ENCODE peak calls at places on chromosomes 1 and 21, in four cellular contexts. S, W, C and I are unnamed samples.
A peak's percentile ranks its signal among the peaks of the same experiment; 100 is the strongest.

GRCh38 chr1:20426371-20426770 is 59.6 kb downstream of the CAMK2N1 start:
- DNase-seq in S (no peak), W (no peak), C (no peak), I (no peak)

GRCh38 chr1:216805233-216805632 is 82.0 kb upstream of the ESRRG start:
- DNase-seq in S (no peak), W (no peak), C (no peak), I (no peak)

GRCh38 chr1:21547876-21548275 is 38.7 kb downstream of the ALPL start:
- DNase-seq in S (no peak), W (no peak), C (no peak), I (peak; percentile 55)

GRCh38 chr1:3453891-3454810 is at the start of gene ARHGEF16:
- DNase-seq in S (peak; percentile 29), W (peak; percentile 28), C (peak; percentile 61), I (peak; percentile 65)

GRCh38 chr1:178344513-178345077 is 152.2 kb downstream of the CLEC20A start:
- DNase-seq in S (peak; percentile 76), W (peak; percentile 96), C (no peak), I (no peak)

GRCh38 chr1:25927541-25928265 is 21.5 kb upstream of the STMN1 start:
- DNase-seq in S (no peak), W (no peak), C (no peak), I (no peak)

GRCh38 chr1:237045278-237046016 is 3.5 kb downstream of the RYR2 start:
- DNase-seq in S (no peak), W (no peak), C (no peak), I (no peak)

GRCh38 chr1:203564024-203564423 is 62.6 kb upstream of the ATP2B4 start:
- DNase-seq in S (peak; percentile 33), W (peak; percentile 69), C (no peak), I (no peak)

GRCh38 chr1:2650967-2651645 is 18.3 kb upstream of the MMEL1 start:
- DNase-seq in S (no peak), W (no peak), C (no peak), I (peak; percentile 13)

GRCh38 chr1:207286747-207287528 is 34.5 kb upstream of the CD55 start:
- DNase-seq in S (no peak), W (no peak), C (no peak), I (no peak)

GRCh38 chr1:60129916-60130315 is 56.3 kb upstream of the C1orf87 start:
- DNase-seq in S (peak; percentile 43), W (peak; percentile 34), C (no peak), I (no peak)

GRCh38 chr1:93489756-93490155 is 41.8 kb downstream of the FNBP1L start:
- DNase-seq in S (no peak), W (no peak), C (no peak), I (no peak)

GRCh38 chr21:44765231-44766013 is 36.2 kb downstream of the UBE2G2 start:
- DNase-seq in S (no peak), W (peak; percentile 13), C (no peak), I (no peak)

GRCh38 chr21:27694667-27695066 is 727.8 kb upstream of the ADAMTS5 start:
- DNase-seq in S (no peak), W (no peak), C (no peak), I (no peak)

GRCh38 chr1:200245492-200245891 is 164.3 kb downstream of the ZNF281 start:
- DNase-seq in S (peak; percentile 37), W (peak; percentile 67), C (peak; percentile 14), I (no peak)

GRCh38 chr1:151680391-151680790 is 36.2 kb downstream of the CELF3 start:
- DNase-seq in S (peak; percentile 9), W (peak; percentile 51), C (no peak), I (no peak)

GRCh38 chr1:65658122-65658521 is 134.6 kb upstream of the PDE4B start:
- DNase-seq in S (no peak), W (peak; percentile 33), C (no peak), I (no peak)

GRCh38 chr1:29236743-29236992 is 346 bp downstream of the PTPRU start:
- DNase-seq in S (peak; percentile 16), W (peak; percentile 33), C (no peak), I (no peak)

GRCh38 chr1:184163674-184164470 is 112.3 kb downstream of the TSEN15 start:
- DNase-seq in S (peak; percentile 55), W (peak; percentile 52), C (no peak), I (no peak)

GRCh38 chr21:26169611-26170470 is 729 bp downstream of the APP start:
- DNase-seq in S (peak; percentile 45), W (peak; percentile 73), C (peak; percentile 73), I (peak; percentile 66)

GRCh38 chr1:162899422-162900168 is 38.6 kb upstream of the CCDC190 start:
- DNase-seq in S (peak; percentile 81), W (peak; percentile 91), C (no peak), I (no peak)

GRCh38 chr1:95013948-95014574 is 58.7 kb downstream of the ALG14 start:
- DNase-seq in S (no peak), W (peak; percentile 43), C (no peak), I (no peak)

GRCh38 chr1:17181785-17182464 is 23.0 kb upstream of the PADI1 start:
- DNase-seq in S (no peak), W (no peak), C (no peak), I (no peak)

GRCh38 chr1:173478099-173478555 is 992 bp downstream of the PRDX6 start:
- DNase-seq in S (peak; percentile 60), W (peak; percentile 83), C (peak; percentile 28), I (peak; percentile 20)

GRCh38 chr1:43227138-43227836 is 42.5 kb upstream of the TMEM125 start:
- DNase-seq in S (peak; percentile 68), W (peak; percentile 76), C (peak; percentile 81), I (peak; percentile 85)

GRCh38 chr1:245431706-245432105 is 276.9 kb downstream of the KIF26B start:
- DNase-seq in S (no peak), W (no peak), C (no peak), I (no peak)

GRCh38 chr1:245437401-245437800 is 282.6 kb downstream of the KIF26B start:
- DNase-seq in S (no peak), W (no peak), C (no peak), I (no peak)

GRCh38 chr1:245436407-245436806 is 281.6 kb downstream of the KIF26B start:
- DNase-seq in S (no peak), W (no peak), C (no peak), I (no peak)

GRCh38 chr1:245432221-245432620 is 277.4 kb downstream of the KIF26B start:
- DNase-seq in S (no peak), W (no peak), C (no peak), I (no peak)

GRCh38 chr1:245434285-245434684 is 279.5 kb downstream of the KIF26B start:
- DNase-seq in S (no peak), W (no peak), C (no peak), I (no peak)
- H3K4me3 ChIP-seq in S (no peak overlapping the region), W (no peak overlapping the region), C (no peak overlapping the region), I (no peak overlapping the region)

GRCh38 chr1:33050221-33051076 is 13.8 kb upstream of the AK2 start:
- DNase-seq in S (peak; percentile 93), W (peak; percentile 96), C (no peak), I (no peak)
- TF ChIP-seq CTCF in S (peak; percentile 47), W (no peak), C (no peak), I (no peak)

DNA sequence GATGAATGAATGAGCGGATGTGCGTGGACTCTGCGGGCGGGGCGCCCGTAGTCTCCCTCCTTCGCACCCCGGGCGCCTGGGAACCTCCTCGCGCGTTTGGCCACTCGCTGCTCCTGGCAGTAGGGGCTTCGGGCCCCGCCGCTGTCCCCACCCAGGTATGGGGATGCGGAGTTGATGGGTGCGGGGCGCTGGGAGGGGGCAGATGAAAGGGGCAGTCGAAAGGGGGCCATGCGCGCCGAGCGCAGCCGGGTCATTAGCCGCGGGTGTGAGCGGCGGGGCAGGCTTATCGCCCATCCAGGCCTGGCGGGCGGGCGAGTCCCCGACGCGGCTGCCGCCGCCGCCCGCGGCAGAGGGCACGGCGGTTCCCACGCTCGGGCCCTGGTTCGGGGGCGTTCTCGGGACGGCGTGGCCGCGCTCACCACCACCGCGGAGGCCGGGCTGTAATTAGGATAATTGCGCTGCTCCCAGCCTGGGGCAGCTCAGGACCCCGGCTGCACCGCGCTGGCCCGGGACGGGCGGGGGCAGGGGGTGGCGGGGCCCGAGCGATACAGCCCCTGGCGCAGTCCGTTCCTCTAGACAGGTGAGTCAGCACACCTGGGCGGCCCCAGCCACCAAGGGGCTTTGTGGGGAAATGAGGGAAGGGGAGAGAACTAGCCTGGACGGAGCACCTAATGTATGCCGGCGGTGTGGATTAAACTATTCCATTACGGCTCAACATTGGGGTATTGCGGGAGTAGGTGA is 22.1 kb upstream of the CITED4 start:
- DNase-seq in S (no peak), W (no peak), C (no peak), I (no peak)
- H3K4me3 ChIP-seq in S (peak overlapping the region; percentile 37), W (no peak overlapping the region), C (no peak overlapping the region), I (peak overlapping the region; percentile 48)

GRCh38 chr1:230091473-230092231 is 24.6 kb downstream of the GALNT2 start:
- DNase-seq in S (no peak), W (peak; percentile 56), C (no peak), I (no peak)
- TF ChIP-seq CTCF in S (peak; percentile 35), W (no peak), C (no peak), I (no peak)